ENCODE peak calls at places on chromosomes 1 and 21, in seven cellular contexts. F, P, L, M, A, Y and Q are unnamed samples.

GRCh38 chr1:210232524-210233215 is at the start of gene SERTAD4:
- DNase-seq in F (peak; percentile 12), P (no peak), L (peak; percentile 82), M (peak; percentile 88), A (peak; percentile 57), Y (peak; percentile 11), Q (no peak)

GRCh38 chr1:62355095-62355494 is 35.9 kb upstream of the KANK4 start:
- DNase-seq in F (no peak), P (no peak), L (no peak), M (no peak), A (no peak), Y (no peak), Q (no peak)

GRCh38 chr1:145845514-145846161 is at the start of gene NUDT17:
- DNase-seq in F (peak; percentile 90), P (peak; percentile 71), L (peak; percentile 87), M (peak; percentile 90), A (peak; percentile 84), Y (peak; percentile 89), Q (peak; percentile 83)

GRCh38 chr1:156118175-156118868 is 3.8 kb downstream of the LMNA start:
- DNase-seq in F (no peak), P (no peak), L (peak; percentile 69), M (no peak), A (peak; percentile 87), Y (no peak), Q (no peak)

GRCh38 chr1:72170246-72170645 is 112.1 kb downstream of the NEGR1 start:
- DNase-seq in F (no peak), P (no peak), L (no peak), M (peak; percentile 35), A (no peak), Y (no peak), Q (no peak)

GRCh38 chr1:87393437-87394085 is 64.9 kb downstream of the LMO4 start:
- DNase-seq in F (no peak), P (no peak), L (no peak), M (peak; percentile 22), A (no peak), Y (no peak), Q (no peak)

GRCh38 chr1:229862017-229862774 is 204.8 kb upstream of the GALNT2 start:
- DNase-seq in F (no peak), P (no peak), L (no peak), M (no peak), A (no peak), Y (peak; percentile 34), Q (no peak)

GRCh38 chr1:236550961-236551851 is 27.4 kb downstream of the LGALS8 start:
- DNase-seq in F (no peak), P (peak; percentile 59), L (no peak), M (no peak), A (no peak), Y (no peak), Q (no peak)

GRCh38 chr1:67652800-67653199 is 32.2 kb upstream of the GADD45A start:
- DNase-seq in F (peak; percentile 87), P (no peak), L (no peak), M (peak; percentile 54), A (no peak), Y (peak; percentile 15), Q (no peak)

GRCh38 chr1:232555581-232556189 is 74.2 kb downstream of the SIPA1L2 start:
- DNase-seq in F (no peak), P (no peak), L (no peak), M (no peak), A (no peak), Y (no peak), Q (no peak)

GRCh38 chr1:8889925-8890785 is 11.7 kb upstream of the ENO1 start:
- DNase-seq in F (peak; percentile 56), P (peak; percentile 83), L (peak; percentile 26), M (peak; percentile 16), A (peak; percentile 47), Y (no peak), Q (no peak)

GRCh38 chr1:31957701-31958674 is 19.8 kb upstream of the PTP4A2 start:
- DNase-seq in F (peak; percentile 70), P (no peak), L (no peak), M (no peak), A (no peak), Y (peak; percentile 76), Q (no peak)

GRCh38 chr1:245807954-245808719 is 653.4 kb downstream of the KIF26B start:
- DNase-seq in F (no peak), P (no peak), L (no peak), M (no peak), A (no peak), Y (no peak), Q (no peak)

GRCh38 chr1:12166834-12167492 is at the start of gene TNFRSF1B:
- DNase-seq in F (peak; percentile 90), P (peak; percentile 21), L (peak; percentile 58), M (peak; percentile 17), A (peak; percentile 81), Y (peak; percentile 83), Q (no peak)

GRCh38 chr1:177937931-177938330 is 31.9 kb downstream of the SEC16B start:
- DNase-seq in F (no peak), P (no peak), L (no peak), M (no peak), A (no peak), Y (no peak), Q (no peak)

GRCh38 chr1:41955461-41956159 is 36.9 kb upstream of the HIVEP3 start:
- DNase-seq in F (no peak), P (no peak), L (peak; percentile 68), M (peak; percentile 88), A (no peak), Y (peak; percentile 21), Q (peak; percentile 62)

GRCh38 chr21:44426663-44427191 is 28.6 kb upstream of the LRRC3 start:
- DNase-seq in F (no peak), P (no peak), L (no peak), M (no peak), A (no peak), Y (no peak), Q (no peak)

GRCh38 chr1:10834770-10835412 is 38.4 kb upstream of the CASZ1 start:
- DNase-seq in F (no peak), P (no peak), L (no peak), M (peak; percentile 32), A (no peak), Y (no peak), Q (no peak)

GRCh38 chr21:44406953-44407352 is 48.4 kb upstream of the LRRC3 start:
- DNase-seq in F (no peak), P (no peak), L (no peak), M (no peak), A (no peak), Y (no peak), Q (no peak)

GRCh38 chr1:108107658-108108057 is 92.5 kb downstream of the SLC25A24 start:
- DNase-seq in F (no peak), P (no peak), L (no peak), M (no peak), A (no peak), Y (peak; percentile 73), Q (peak; percentile 2)

GRCh38 chr1:226046240-226046639 is 16.3 kb upstream of the H3-3A start:
- DNase-seq in F (no peak), P (no peak), L (peak; percentile 50), M (no peak), A (no peak), Y (no peak), Q (no peak)

GRCh38 chr1:226026833-226027232 is 27.7 kb upstream of the SDE2 start:
- DNase-seq in F (no peak), P (no peak), L (no peak), M (peak; percentile 74), A (no peak), Y (no peak), Q (no peak)

GRCh38 chr21:43979654-43980053 is 32.5 kb upstream of the TRAPPC10 start:
- DNase-seq in F (no peak), P (no peak), L (no peak), M (no peak), A (no peak), Y (no peak), Q (no peak)

GRCh38 chr1:54312874-54313316 is 93.3 kb downstream of the SSBP3 start:
- DNase-seq in F (no peak), P (no peak), L (no peak), M (peak; percentile 85), A (no peak), Y (peak; percentile 25), Q (peak; percentile 64)

GRCh38 chr1:26290416-26291261 is 10.8 kb downstream of the SH3BGRL3 start:
- DNase-seq in F (no peak), P (no peak), L (no peak), M (no peak), A (no peak), Y (no peak), Q (no peak)